ENCODE peak calls at places on chromosomes 4 and X, in eight cellular contexts. O is heart right ventricle; A is thoracic aorta; C is CD8-positive, alpha-beta T cell; K is IMR-90; S is uterus; X is neural progenitor cell; H is suprapubic skin. B is an unnamed sample. For H3K27me3, the result is how much of the 10 kb centered on the place peaks cover.

GRCh38 chr4:156459584-156459983 is 505.9 kb upstream of the CTSO start:
- DNase-seq in H (no peak), K (no peak), X (no peak), S (no peak), A (no peak), O (no peak), C (no peak), B (no peak)

GRCh38 chr4:128471576-128471975 is 184.0 kb upstream of the PGRMC2 start:
- DNase-seq in X (no peak), C (no peak), O (no peak), K (no peak), A (no peak), H (no peak), S (no peak), B (peak)

GRCh38 chr4:137393043-137393442 is 139.3 kb downstream of the PCDH18 start:
- DNase-seq in C (no peak), K (no peak), H (no peak), S (peak), O (no peak), X (peak), A (no peak), B (peak)

GRCh38 chrX:37405954-37406353 is 56.8 kb downstream of the PRRG1 start:
- DNase-seq in H (no peak), O (no peak), S (no peak), C (no peak), A (no peak), K (peak), X (no peak), B (peak)

GRCh38 chrX:83916525-83916924 is 55.6 kb downstream of the CYLC1 start:
- DNase-seq in S (no peak), K (peak), A (no peak), X (peak), H (no peak), O (no peak), C (no peak), B (no peak)

GRCh38 chr4:176838611-176839411 is 46.1 kb upstream of the VEGFC start:
- DNase-seq in S (no peak), X (no peak), O (peak), H (no peak), C (no peak), A (no peak), K (peak), B (no peak)

GRCh38 chr4:105088110-105088879 is 58.4 kb upstream of the TET2 start:
- DNase-seq in H (no peak), A (no peak), K (peak), O (no peak), C (no peak), X (peak), S (peak), B (peak)

GRCh38 chrX:1537031-1537715 is at the start of gene P2RY8:
- DNase-seq in K (no peak), H (peak), A (no peak), X (no peak), C (peak), O (peak), S (peak), B (peak)

GRCh38 chr4:66330125-66330524 is 659.8 kb upstream of the EPHA5 start:
- DNase-seq in A (no peak), H (no peak), C (no peak), X (no peak), S (no peak), K (no peak), O (no peak), B (no peak)

GRCh38 chr4:148447672-148448071 is 5.5 kb upstream of the NR3C2 start:
- DNase-seq in C (no peak), K (no peak), O (no peak), H (no peak), A (no peak), S (no peak), X (peak), B (no peak)

GRCh38 chrX:148672526-148672925 is 172.1 kb downstream of the AFF2 start:
- DNase-seq in K (no peak), S (no peak), H (no peak), A (no peak), C (no peak), O (no peak), X (no peak), B (no peak)

GRCh38 chr4:60721680-60722079 is 478.4 kb upstream of the ADGRL3 start:
- DNase-seq in C (no peak), H (no peak), K (no peak), A (no peak), X (no peak), S (no peak), O (no peak), B (no peak)

GRCh38 chrX:118508690-118509089 is 13.1 kb downstream of the DOCK11 start:
- DNase-seq in A (no peak), S (no peak), C (no peak), X (no peak), O (no peak), K (no peak), H (no peak), B (no peak)

DNA sequence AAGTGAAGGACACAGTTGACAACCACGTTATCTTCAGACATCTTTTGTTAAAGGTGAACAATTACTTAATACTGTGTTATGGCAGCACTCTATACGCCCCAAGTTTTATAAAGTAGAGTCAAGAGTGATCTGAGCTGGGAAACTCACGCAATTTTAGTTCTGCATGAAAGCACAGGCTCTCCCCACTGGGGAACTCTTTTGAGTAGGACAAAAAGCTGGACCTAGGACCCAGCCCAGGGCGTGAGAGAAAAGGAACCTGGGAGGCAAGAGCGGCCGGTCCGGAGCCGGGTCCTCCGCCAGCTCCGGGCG is 152.6 kb upstream of the SLC4A4 start:
- DNase-seq in C (no peak), X (no peak), O (no peak), S (no peak), K (no peak), H (no peak), A (no peak), B (no peak)
- H3K27me3 ChIP-seq in C (under half), X (half or more), O (under half), S (under half), K (under half), H (under half), A (under half), B (under half)

GRCh38 chrX:38651625-38652601 is 90.6 kb downstream of the TSPAN7 start:
- DNase-seq in K (no peak), O (no peak), A (no peak), S (no peak), C (no peak), H (no peak), X (no peak), B (no peak)

GRCh38 chrX:38652934-38653442 is 91.6 kb downstream of the TSPAN7 start:
- DNase-seq in O (no peak), H (no peak), C (no peak), K (no peak), S (no peak), A (no peak), X (no peak), B (no peak)

GRCh38 chrX:38656350-38656915 is 95.1 kb downstream of the TSPAN7 start:
- DNase-seq in C (no peak), O (no peak), S (no peak), A (no peak), K (no peak), X (no peak), H (no peak), B (no peak)

GRCh38 chrX:38657562-38657961 is 96.2 kb downstream of the TSPAN7 start:
- DNase-seq in H (no peak), O (no peak), C (no peak), A (no peak), S (no peak), X (no peak), K (no peak), B (no peak)

DNA sequence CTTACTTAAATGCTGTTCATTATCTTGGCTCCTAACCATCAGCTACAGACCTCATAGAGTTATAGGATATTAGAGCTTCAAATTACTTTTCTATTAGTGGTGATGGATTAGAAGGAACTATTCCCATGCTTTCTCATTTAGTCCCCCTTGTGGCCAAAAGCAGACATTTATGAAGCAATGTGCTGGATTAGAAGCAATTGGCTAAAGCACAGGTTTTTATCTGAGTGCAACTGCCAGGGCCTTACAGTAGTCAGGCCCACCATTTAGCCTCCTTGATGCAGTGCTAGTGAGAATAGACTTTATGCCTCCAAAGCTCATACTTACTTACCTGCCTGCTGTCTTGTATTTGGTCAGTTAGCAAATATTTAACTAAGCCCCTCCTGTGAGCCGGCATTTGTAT is 93.0 kb downstream of the TSPAN7 start:
- DNase-seq in O (no peak), S (no peak), A (no peak), H (no peak), X (peak), C (no peak), K (peak), B (peak)
- TF ChIP-seq CTCF in O (peak), S (no peak), A (peak), H (no peak), X (peak), C (no peak), K (peak), B (peak)

GRCh38 chr4:1153567-1154090 is 18.8 kb downstream of the SPON2 start:
- DNase-seq in X (no peak), S (no peak), C (no peak), O (no peak), H (no peak), A (no peak), K (no peak), B (no peak)

GRCh38 chr4:1154523-1155182 is 17.7 kb downstream of the SPON2 start:
- DNase-seq in H (peak), O (no peak), S (no peak), C (no peak), K (peak), X (no peak), A (peak), B (peak)

GRCh38 chr4:1155314-1155713 is 17.1 kb downstream of the SPON2 start:
- DNase-seq in S (no peak), O (no peak), X (no peak), H (no peak), C (no peak), A (no peak), K (no peak), B (no peak)

GRCh38 chr4:1152284-1152683 is 20.1 kb downstream of the SPON2 start:
- DNase-seq in A (no peak), X (no peak), H (no peak), O (no peak), S (no peak), K (no peak), C (no peak), B (no peak)

GRCh38 chr4:1154126-1154522 is 18.3 kb downstream of the SPON2 start:
- DNase-seq in H (peak), X (no peak), A (no peak), K (no peak), O (no peak), C (no peak), S (no peak), B (no peak)
- H3K27me3 ChIP-seq in H (under half), X (half or more), A (under half), K (half or more), O (under half), C (under half), S (under half), B (under half)

GRCh38 chr4:152408514-152409327 is 127.2 kb downstream of the FBXW7 start:
- DNase-seq in K (peak), S (no peak), X (peak), H (no peak), C (no peak), O (no peak), A (no peak), B (peak)
- TF ChIP-seq CTCF in K (peak), S (no peak), X (peak), H (no peak), C (peak), O (peak), A (no peak), B (peak)

DNA sequence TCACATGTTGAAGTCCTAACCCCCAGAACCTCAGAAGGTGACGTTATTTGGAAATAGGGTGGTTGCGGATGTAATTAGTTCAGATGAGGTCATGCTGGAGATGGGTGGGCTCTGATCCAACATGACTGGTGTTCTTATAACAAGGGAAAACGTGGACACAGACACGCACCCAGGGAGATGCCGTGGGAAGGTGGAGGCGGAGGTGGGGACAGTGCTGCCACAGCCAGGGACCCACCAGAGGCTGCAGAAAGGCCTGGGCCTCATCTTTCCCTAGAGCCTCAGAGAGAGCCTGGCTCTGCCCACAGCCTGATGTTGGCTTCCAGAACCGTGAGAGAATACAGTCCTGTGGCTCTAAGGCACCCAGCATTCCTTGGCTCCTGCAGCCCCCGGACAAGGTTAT is 7.9 kb upstream of the HMX1 start:
- DNase-seq in K (no peak), A (no peak), H (no peak), C (no peak), O (no peak), S (no peak), X (no peak), B (no peak)
- H3K27me3 ChIP-seq in K (under half), A (under half), H (half or more), C (under half), O (half or more), S (under half), X (half or more), B (under half)

GRCh38 chrX:46383006-46383405 is 162.2 kb downstream of the ZNF674 start:
- DNase-seq in C (no peak), A (no peak), H (no peak), K (no peak), O (no peak), S (no peak), X (no peak), B (no peak)

GRCh38 chrX:46386511-46386910 is 158.7 kb downstream of the ZNF674 start:
- DNase-seq in H (no peak), O (no peak), A (no peak), X (no peak), S (no peak), K (no peak), C (no peak), B (no peak)

GRCh38 chrX:46380148-46380752 is 165.0 kb downstream of the ZNF674 start:
- DNase-seq in A (no peak), X (no peak), K (no peak), O (no peak), C (no peak), H (no peak), S (no peak), B (no peak)

GRCh38 chrX:46382595-46382994 is 162.6 kb downstream of the ZNF674 start:
- DNase-seq in H (no peak), O (no peak), A (no peak), C (no peak), K (no peak), S (no peak), X (no peak), B (no peak)

GRCh38 chrX:46381630-46382029 is 163.6 kb downstream of the ZNF674 start:
- DNase-seq in A (no peak), S (no peak), K (peak), X (peak), H (no peak), C (peak), O (no peak), B (peak)
- TF ChIP-seq CTCF in A (no peak), S (no peak), K (peak), X (peak), H (no peak), C (no peak), O (peak), B (peak)

GRCh38 chrX:119990995-119991787 is 47.6 kb upstream of the NKAP start:
- DNase-seq in H (no peak), A (no peak), K (no peak), O (no peak), X (peak), C (no peak), S (no peak), B (no peak)

GRCh38 chrX:119990409-119990994 is 47.0 kb upstream of the NKAP start:
- DNase-seq in S (no peak), A (no peak), K (no peak), H (no peak), C (no peak), O (no peak), X (peak), B (no peak)

GRCh38 chrX:119984652-119985051 is 41.1 kb upstream of the NKAP start:
- DNase-seq in H (no peak), K (no peak), O (no peak), S (no peak), C (no peak), A (no peak), X (no peak), B (no peak)

GRCh38 chrX:119986203-119986602 is 42.7 kb upstream of the NKAP start:
- DNase-seq in H (no peak), X (no peak), S (no peak), K (no peak), O (no peak), A (no peak), C (no peak), B (no peak)

GRCh38 chrX:119989905-119990408 is 46.4 kb upstream of the NKAP start:
- DNase-seq in K (no peak), O (no peak), S (no peak), A (no peak), C (no peak), H (no peak), X (peak), B (no peak)
- H3K27me3 ChIP-seq in K (under half), O (half or more), S (under half), A (under half), C (under half), H (half or more), X (half or more), B (under half)

DNA sequence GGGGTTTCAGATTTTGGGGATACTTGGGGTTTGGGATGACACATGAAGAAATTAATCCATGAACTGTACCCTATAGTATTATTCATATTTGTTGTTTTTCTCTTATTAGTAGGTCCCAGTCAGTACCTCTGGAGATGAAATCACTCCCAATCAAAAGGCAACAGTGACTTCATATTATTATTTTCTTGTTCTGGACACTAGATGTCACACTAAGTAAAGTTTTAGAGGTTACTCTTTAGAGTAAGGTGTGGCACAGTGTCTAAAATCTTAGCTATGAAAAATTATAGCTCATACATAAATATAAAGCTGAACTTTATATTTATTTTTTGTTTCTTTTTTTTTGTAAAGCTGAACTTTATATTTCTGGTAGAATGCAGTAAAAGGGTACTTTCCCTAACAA is 35.1 kb downstream of the FAM114A1 start:
- DNase-seq in O (no peak), A (no peak), X (peak), H (no peak), K (no peak), S (no peak), C (no peak), B (no peak)
- TF ChIP-seq CTCF in O (peak), A (no peak), X (peak), H (no peak), K (peak), S (peak), C (peak), B (no peak)